ENCODE peak calls at places on chromosomes 1 and 21, in six cellular contexts. O is transverse colon, I is foreskin fibroblast, W is ovary, F is cardiac fibroblast, G is neural progenitor cell. A is an unnamed sample.
A peak's percentile ranks its signal among the peaks of the same experiment; 100 is the strongest.

GRCh38 chr1:204369006-204369726 is 9.4 kb upstream of the PLEKHA6 start:
- DNase-seq in I (no peak), G (no peak), O (no peak), F (no peak), W (no peak), A (no peak)

GRCh38 chr1:221336141-221336540 is 405.7 kb downstream of the DUSP10 start:
- DNase-seq in O (no peak), I (peak; percentile 67), G (no peak), W (no peak), F (peak; percentile 44), A (peak; percentile 55)

GRCh38 chr1:79982218-79982617 is 975.7 kb upstream of the ADGRL4 start:
- DNase-seq in F (peak; percentile 99), G (no peak), I (peak; percentile 90), O (no peak), W (peak; percentile 88), A (peak; percentile 97)

GRCh38 chr1:53371851-53372250 is 44.0 kb upstream of the LRP8 start:
- DNase-seq in I (no peak), F (no peak), O (no peak), W (peak; percentile 1), G (no peak), A (no peak)

GRCh38 chr1:47578026-47578861 is 140.4 kb downstream of the FOXD2 start:
- DNase-seq in G (no peak), W (no peak), F (no peak), I (no peak), O (peak; percentile 27), A (no peak)

GRCh38 chr21:17467829-17468228 is 45.0 kb upstream of the CXADR start:
- DNase-seq in O (no peak), F (no peak), W (no peak), G (no peak), I (no peak), A (no peak)

GRCh38 chr21:43907751-43908150 is 42.7 kb downstream of the AGPAT3 start:
- DNase-seq in O (no peak), F (no peak), G (no peak), I (no peak), W (no peak), A (no peak)

GRCh38 chr21:41373253-41373652 is 11.4 kb downstream of the MX2 start:
- DNase-seq in W (no peak), O (no peak), F (no peak), G (no peak), I (no peak), A (no peak)

GRCh38 chr1:92376345-92376744 is 77.5 kb downstream of the RPAP2 start:
- DNase-seq in G (no peak), F (no peak), O (no peak), I (no peak), W (no peak), A (no peak)

GRCh38 chr21:42232176-42232825 is 13.4 kb downstream of the ABCG1 start:
- DNase-seq in G (no peak), O (no peak), F (no peak), I (no peak), W (no peak), A (no peak)

GRCh38 chr1:5503556-5504363 is 488.5 kb downstream of the NPHP4 start:
- DNase-seq in I (no peak), F (no peak), W (no peak), G (no peak), O (no peak), A (no peak)

GRCh38 chr1:32769524-32770220 is 47.5 kb downstream of the YARS1 start:
- DNase-seq in G (no peak), F (peak; percentile 57), W (peak; percentile 63), O (no peak), I (peak; percentile 80), A (no peak)

GRCh38 chr1:17599301-17600300 is 60.1 kb downstream of the ARHGEF10L start:
- DNase-seq in O (peak; percentile 51), I (no peak), F (no peak), W (no peak), G (no peak), A (no peak)

GRCh38 chr1:6603424-6603850 is 768 bp upstream of the KLHL21 start:
- DNase-seq in I (peak; percentile 84), G (peak; percentile 68), F (peak; percentile 86), W (peak; percentile 79), O (peak; percentile 65), A (peak; percentile 78)

GRCh38 chr1:162873671-162874666 is 13.0 kb upstream of the CCDC190 start:
- DNase-seq in F (peak; percentile 72), G (no peak), W (no peak), I (peak; percentile 80), O (no peak), A (peak; percentile 43)

GRCh38 chr1:232613752-232614381 is 16.1 kb downstream of the SIPA1L2 start:
- DNase-seq in W (no peak), F (peak; percentile 93), I (peak; percentile 28), G (no peak), O (no peak), A (peak; percentile 58)

GRCh38 chr1:155650231-155650757 is 38.3 kb downstream of the YY1AP1 start:
- DNase-seq in O (no peak), I (no peak), G (no peak), W (no peak), F (no peak), A (no peak)

GRCh38 chr1:94925561-94926364 is 1.1 kb downstream of the CNN3 start:
- DNase-seq in O (peak; percentile 51), W (peak; percentile 82), F (peak; percentile 90), I (peak; percentile 89), G (peak; percentile 99), A (peak; percentile 94)

GRCh38 chr1:94927405-94928175 is 680 bp upstream of the CNN3 start:
- DNase-seq in G (peak; percentile 83), O (peak; percentile 63), W (no peak), I (peak; percentile 75), F (peak; percentile 67), A (peak; percentile 59)

GRCh38 chr1:94924967-94925366 is 1.9 kb downstream of the CNN3 start:
- DNase-seq in F (peak; percentile 62), G (peak; percentile 22), I (peak; percentile 29), O (no peak), W (no peak), A (no peak)

GRCh38 chr1:94926915-94927404 is at the start of gene CNN3:
- DNase-seq in O (peak; percentile 94), G (peak; percentile 98), W (peak; percentile 96), I (peak; percentile 98), F (peak; percentile 97), A (peak; percentile 93)

DNA sequence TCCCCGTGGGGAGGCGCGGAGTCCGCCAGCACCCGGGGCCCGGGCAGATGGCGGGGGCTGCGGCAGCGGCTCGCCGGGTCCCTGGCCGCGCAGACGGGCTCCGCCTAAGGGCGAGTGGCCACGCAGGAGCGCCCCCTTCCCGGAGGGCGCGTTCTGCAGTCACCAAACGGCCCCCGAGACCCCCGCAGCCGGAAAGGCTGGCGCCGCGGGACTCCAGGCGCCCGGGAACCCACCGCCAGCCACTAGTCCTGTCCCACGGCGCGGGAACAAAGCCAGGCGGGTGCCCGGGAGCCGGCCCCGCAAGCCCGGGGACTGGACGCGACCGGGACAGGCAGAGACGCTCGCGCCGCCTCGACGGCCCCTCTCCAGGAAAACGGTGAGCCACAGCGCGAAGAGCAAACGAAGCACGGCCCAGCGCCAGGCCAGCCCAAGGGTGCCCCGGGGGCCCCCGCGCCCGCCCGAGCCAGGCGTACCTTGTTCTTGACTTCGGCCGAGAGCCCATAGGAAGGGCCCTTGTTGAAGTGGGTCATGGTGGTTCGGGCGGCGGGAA is 470 bp downstream of the CNN3 start:
- DNase-seq in W (peak; percentile 83), G (peak; percentile 79), F (peak; percentile 71), I (peak; percentile 85), O (peak; percentile 60), A (peak; percentile 56)
- H3K4me3 ChIP-seq in W (peak overlapping the region; percentile 57), G (peak overlapping the region; percentile 100), F (peak overlapping the region; percentile 85), I (peak overlapping the region; percentile 92), O (peak overlapping the region; percentile 85), A (peak overlapping the region; percentile 89)

GRCh38 chr21:29164330-29164942 is 34.0 kb downstream of the MAP3K7CL start:
- DNase-seq in I (peak; percentile 87), F (peak; percentile 92), O (no peak), W (no peak), G (peak; percentile 44), A (peak; percentile 81)
- TF ChIP-seq CTCF in I (peak; percentile 65), F (peak; percentile 73), O (peak; percentile 75), W (peak; percentile 72), G (peak; percentile 54), A (peak; percentile 98)

GRCh38 chr1:201890223-201890622 is 1.5 kb downstream of the SHISA4 start:
- DNase-seq in W (no peak), O (no peak), I (no peak), G (no peak), F (no peak), A (no peak)

GRCh38 chr1:201887116-201887866 is 1.4 kb upstream of the SHISA4 start:
- DNase-seq in F (no peak), G (no peak), I (no peak), W (peak; percentile 8), O (no peak), A (no peak)

GRCh38 chr1:201888282-201889033 is at the start of gene SHISA4:
- DNase-seq in F (peak; percentile 73), O (peak; percentile 54), G (peak; percentile 70), I (peak; percentile 90), W (peak; percentile 73), A (peak; percentile 55)

GRCh38 chr1:201890806-201891450 is 2.2 kb downstream of the SHISA4 start:
- DNase-seq in G (no peak), W (no peak), O (no peak), I (no peak), F (no peak), A (no peak)

DNA sequence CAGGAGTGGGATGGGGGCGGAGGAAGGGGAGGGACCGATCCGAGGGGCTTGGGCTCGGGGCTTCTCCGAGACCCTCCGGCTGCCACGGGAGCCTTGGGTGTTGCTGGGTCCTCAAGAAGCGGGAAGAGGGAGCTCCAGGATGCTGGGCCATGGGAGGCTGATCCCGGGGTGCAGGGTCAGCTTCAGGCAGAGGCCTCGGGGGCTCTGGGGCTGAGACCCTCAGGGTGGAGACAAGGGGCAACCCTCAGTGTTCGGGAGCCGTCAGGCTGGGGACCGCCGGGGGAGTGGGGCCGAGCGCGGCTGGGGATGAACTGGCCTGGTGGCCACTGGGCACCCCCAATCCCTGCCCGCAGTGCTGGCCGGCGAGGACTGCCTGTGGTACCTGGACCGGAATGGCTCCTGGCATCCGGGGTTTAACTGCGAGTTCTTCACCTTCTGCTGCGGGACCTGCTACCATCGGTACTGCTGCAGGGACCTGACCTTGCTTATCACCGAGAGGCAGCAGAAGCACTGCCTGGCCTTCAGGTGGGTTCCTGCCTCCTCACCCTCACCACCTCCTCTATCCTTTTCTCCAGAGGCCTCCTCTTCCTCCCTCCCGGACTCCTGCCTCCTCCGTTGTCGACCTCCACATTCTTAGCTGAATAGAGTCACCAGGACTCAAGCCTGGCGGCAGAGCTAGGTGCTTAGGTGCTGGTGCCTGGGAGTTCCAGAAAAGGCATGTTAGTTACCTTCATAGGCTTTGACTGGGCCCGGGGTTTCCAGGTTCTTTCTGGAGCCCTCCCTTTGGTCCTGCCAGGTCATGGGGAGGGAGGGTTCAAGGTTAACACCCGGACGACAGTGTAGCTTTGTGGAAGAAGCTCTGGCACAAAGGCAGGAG is 632 bp downstream of the SHISA4 start:
- DNase-seq in G (no peak), F (no peak), W (peak; percentile 44), O (no peak), I (no peak), A (no peak)
- H3K4me3 ChIP-seq in G (peak overlapping the region; percentile 78), F (peak overlapping the region; percentile 76), W (peak overlapping the region; percentile 57), O (peak overlapping the region; percentile 52), I (peak overlapping the region; percentile 78), A (peak overlapping the region; percentile 80)

GRCh38 chr1:171849245-171849898 is 8.1 kb downstream of the DNM3 start:
- DNase-seq in G (no peak), W (no peak), O (no peak), F (no peak), I (no peak), A (no peak)

GRCh38 chr1:171845998-171846397 is 4.7 kb downstream of the DNM3 start:
- DNase-seq in W (no peak), I (no peak), G (no peak), F (no peak), O (no peak), A (no peak)

GRCh38 chr1:171852273-171852672 is 11.0 kb downstream of the DNM3 start:
- DNase-seq in I (peak; percentile 69), W (no peak), O (no peak), F (peak; percentile 5), G (no peak), A (peak; percentile 92)

GRCh38 chr1:171850951-171851350 is 9.7 kb downstream of the DNM3 start:
- DNase-seq in I (no peak), F (no peak), G (no peak), O (no peak), W (no peak), A (no peak)
- TF ChIP-seq CTCF in I (no peak), F (no peak), G (no peak), O (no peak), W (no peak), A (no peak)

A was measured in AG10803.